ENCODE peak calls at places on chromosomes 16 and 17, in four cellular contexts. M is DMS153, Z is A549, G is LoVo. S is an unnamed sample.

GRCh38 chr16:84841787-84842300 is 22.1 kb downstream of the CRISPLD2 start:
- DNase-seq in M (peak; percentile 87), Z (no peak), G (no peak), S (no peak)

GRCh38 chr16:69885722-69886121 is 65.4 kb upstream of the CLEC18A start:
- DNase-seq in M (no peak), Z (no peak), G (no peak), S (no peak)

GRCh38 chr16:61829631-61830030 is 206.6 kb downstream of the CDH8 start:
- DNase-seq in M (no peak), Z (no peak), G (no peak), S (no peak)

GRCh38 chr16:89944773-89945172 is 3.8 kb upstream of the DEF8 start:
- DNase-seq in M (no peak), Z (no peak), G (no peak), S (no peak)

GRCh38 chr17:40679523-40679907 is 14.5 kb upstream of the KRT222 start:
- DNase-seq in M (no peak), Z (no peak), G (no peak), S (no peak)

GRCh38 chr17:67440311-67441051 is 63.4 kb downstream of the PITPNC1 start:
- DNase-seq in M (no peak), Z (no peak), G (no peak), S (no peak)

GRCh38 chr17:80071116-80071980 is 30.0 kb upstream of the GAA start:
- DNase-seq in M (no peak), Z (no peak), G (no peak), S (no peak)

GRCh38 chr17:78272181-78272913 is 40.9 kb downstream of the TMEM235 start:
- DNase-seq in M (no peak), Z (peak; percentile 81), G (peak; percentile 2), S (no peak)

GRCh38 chr17:61279476-61280145 is 120.0 kb upstream of the TBX2 start:
- DNase-seq in M (no peak), Z (no peak), G (no peak), S (no peak)

GRCh38 chr16:49499018-49499785 is 125.6 kb downstream of the C16orf78 start:
- DNase-seq in M (no peak), Z (no peak), G (no peak), S (no peak)

GRCh38 chr16:59249049-59249448 is 514.9 kb upstream of the GOT2 start:
- DNase-seq in M (no peak), Z (peak; percentile 22), G (no peak), S (no peak)

GRCh38 chr17:57898487-57899311 is 48.9 kb upstream of the MRPS23 start:
- DNase-seq in M (no peak), Z (no peak), G (no peak), S (no peak)

GRCh38 chr17:36921131-36921851 is 16.0 kb upstream of the LHX1 start:
- DNase-seq in M (no peak), Z (peak; percentile 89), G (peak; percentile 83), S (peak; percentile 53)

GRCh38 chr17:7889166-7889584 is 586 bp downstream of the CHD3 start:
- DNase-seq in M (peak; percentile 82), Z (peak; percentile 92), G (peak; percentile 78), S (no peak)

GRCh38 chr16:2015117-2015946 is 4.3 kb upstream of the NPW start:
- DNase-seq in M (no peak), Z (peak; percentile 98), G (peak; percentile 90), S (no peak)

GRCh38 chr17:31286587-31286986 is 10.5 kb downstream of the OMG start:
- DNase-seq in M (no peak), Z (no peak), G (no peak), S (no peak)

GRCh38 chr17:2087597-2088211 is 32.8 kb downstream of the HIC1 start:
- DNase-seq in M (no peak), Z (no peak), G (no peak), S (no peak)

GRCh38 chr17:68805609-68806008 is 149.6 kb downstream of the ABCA8 start:
- DNase-seq in M (no peak), Z (no peak), G (no peak), S (no peak)

GRCh38 chr16:54939537-54940278 is 9.0 kb downstream of the IRX5 start:
- DNase-seq in M (no peak), Z (no peak), G (no peak), S (peak; percentile 41)

GRCh38 chr17:81018044-81018802 is 16.7 kb upstream of the BAIAP2 start:
- DNase-seq in M (peak; percentile 68), Z (no peak), G (no peak), S (no peak)

GRCh38 chr16:53257001-53257400 is 177.3 kb upstream of the RBL2 start:
- DNase-seq in M (no peak), Z (no peak), G (no peak), S (no peak)

GRCh38 chr17:28350271-28350670 is 7.1 kb downstream of the POLDIP2 start:
- DNase-seq in M (no peak), Z (no peak), G (no peak), S (no peak)

GRCh38 chr17:76736349-76737081 is 616 bp downstream of the SRSF2 start:
- DNase-seq in M (no peak), Z (peak; percentile 62), G (peak; percentile 59), S (peak; percentile 79)

GRCh38 chr16:79485020-79485419 is 115.5 kb downstream of the MAF start:
- DNase-seq in M (no peak), Z (no peak), G (no peak), S (no peak)

GRCh38 chr17:38590988-38591758 is 14.6 kb downstream of the SRCIN1 start:
- DNase-seq in M (no peak), Z (no peak), G (no peak), S (no peak)

GRCh38 chr17:65820306-65820705 is 258.9 kb upstream of the AXIN2 start:
- DNase-seq in M (no peak), Z (no peak), G (peak; percentile 36), S (no peak)

GRCh38 chr16:50253511-50253903 is 12.8 kb upstream of the ADCY7 start:
- DNase-seq in M (no peak), Z (no peak), G (no peak), S (peak; percentile 44)

GRCh38 chr17:63133489-63133888 is 167.5 kb downstream of the TANC2 start:
- DNase-seq in M (no peak), Z (no peak), G (no peak), S (no peak)